ENCODE peak calls at places on chromosomes 3 and 15, in five cellular contexts. M is BE2C, P is NCI-H1092 treated with DMSO at 0.1 percent for 48 hours, Z is EL, E is NCI-H2081. G is an unnamed sample.

GRCh38 chr3:48143977-48144376 is 44.2 kb downstream of the CDC25A start:
- DNase-seq in P (no peak), M (no peak), Z (no peak), E (no peak), G (no peak)

GRCh38 chr3:62708642-62709041 is 166.6 kb downstream of the CADPS start:
- DNase-seq in M (no peak), P (no peak), E (no peak), Z (no peak), G (no peak)

GRCh38 chr15:62165029-62165792 is at the start of gene C2CD4B:
- DNase-seq in M (no peak), E (no peak), Z (peak), P (peak), G (peak)

GRCh38 chr15:27017168-27017809 is 46.3 kb downstream of the GABRG3 start:
- DNase-seq in E (peak), Z (no peak), M (peak), P (peak), G (peak)

GRCh38 chr15:81293728-81294500 is 30.0 kb downstream of the STARD5 start:
- DNase-seq in E (no peak), Z (no peak), M (no peak), P (no peak), G (no peak)

GRCh38 chr3:23422511-23422851 is 219.4 kb downstream of the UBE2E2 start:
- DNase-seq in M (no peak), E (no peak), P (no peak), Z (no peak), G (no peak)

GRCh38 chr3:29618395-29619291 is 337.8 kb downstream of the RBMS3 start:
- DNase-seq in P (no peak), E (no peak), M (no peak), Z (no peak), G (no peak)

GRCh38 chr3:52193059-52193458 is 4.9 kb upstream of the ALAS1 start:
- DNase-seq in Z (peak), P (no peak), E (no peak), M (peak), G (peak)

GRCh38 chr15:99486371-99487336 is 79.1 kb upstream of the MEF2A start:
- DNase-seq in E (peak), M (peak), P (peak), Z (peak), G (peak)

GRCh38 chr3:12139111-12139511 is 19.6 kb downstream of the TIMP4 start:
- DNase-seq in E (no peak), P (no peak), M (no peak), Z (peak), G (peak)

GRCh38 chr3:136385457-136385856 is 135.3 kb downstream of the PCCB start:
- DNase-seq in Z (no peak), M (no peak), P (no peak), E (no peak), G (no peak)

GRCh38 chr3:194806991-194807685 is 121.5 kb downstream of the FAM43A start:
- DNase-seq in Z (peak), M (no peak), E (no peak), P (no peak), G (peak)

GRCh38 chr3:161031134-161031533 is 74.0 kb downstream of the B3GALNT1 start:
- DNase-seq in E (no peak), Z (no peak), P (no peak), M (no peak), G (peak)

GRCh38 chr15:74723754-74724334 is 1.5 kb downstream of the CYP1A1 start:
- DNase-seq in M (no peak), P (peak), E (peak), Z (peak), G (peak)

GRCh38 chr15:38842991-38843610 is 278.5 kb upstream of the RASGRP1 start:
- DNase-seq in Z (peak), E (no peak), M (no peak), P (no peak), G (peak)

GRCh38 chr3:185397676-185398075 is 34.7 kb downstream of the MAP3K13 start:
- DNase-seq in E (no peak), Z (no peak), P (no peak), M (peak), G (no peak)

GRCh38 chr3:26369133-26369532 is 253.4 kb upstream of the LRRC3B start:
- DNase-seq in Z (no peak), P (no peak), M (no peak), E (no peak), G (no peak)

GRCh38 chr15:58475573-58476524 is 44.1 kb downstream of the LIPC start:
- DNase-seq in P (peak), Z (peak), E (peak), M (peak), G (peak)

GRCh38 chr15:76235186-76235826 is 76.0 kb downstream of the ETFA start:
- DNase-seq in M (no peak), E (peak), P (peak), Z (peak), G (peak)

GRCh38 chr3:105885261-105885660 is 16.4 kb upstream of the CBLB start:
- DNase-seq in M (no peak), E (peak), Z (no peak), P (no peak), G (no peak)

GRCh38 chr3:123129532-123129931 is 62.7 kb downstream of the PDIA5 start:
- DNase-seq in E (no peak), M (no peak), P (no peak), Z (no peak), G (no peak)

G was measured in M059J.